ENCODE peak calls at places on chromosomes 16 and 17, in four cellular contexts. X is IMR-90, W is body of pancreas, S is left ventricle myocardium inferior. A is an unnamed sample.

GRCh38 chr17:57477483-57478357 is 221.4 kb downstream of the MSI2 start:
- DNase-seq in X (no peak), W (no peak), S (no peak), A (no peak)

GRCh38 chr17:44752953-44753861 is 5.6 kb upstream of the ADAM11 start:
- DNase-seq in X (no peak), W (no peak), S (no peak), A (no peak)

GRCh38 chr17:35414247-35414646 is 18.1 kb downstream of the SLFN12 start:
- DNase-seq in X (no peak), W (no peak), S (no peak), A (no peak)

GRCh38 chr16:20868890-20869289 is 31.3 kb downstream of the DCUN1D3 start:
- DNase-seq in X (peak), W (peak), S (peak), A (no peak)

GRCh38 chr17:56047321-56047720 is 106.0 kb upstream of the ANKFN1 start:
- DNase-seq in X (no peak), W (no peak), S (no peak), A (no peak)

GRCh38 chr17:14760212-14760611 is 459.3 kb downstream of the HS3ST3B1 start:
- DNase-seq in X (no peak), W (no peak), S (no peak), A (no peak)

GRCh38 chr16:27738596-27738995 is 188.7 kb downstream of the KATNIP start:
- DNase-seq in X (no peak), W (no peak), S (no peak), A (no peak)

GRCh38 chr17:37813753-37814152 is 68.9 kb upstream of the HNF1B start:
- DNase-seq in X (peak), W (no peak), S (no peak), A (peak)

GRCh38 chr17:15915996-15916395 is 28.9 kb upstream of the ADORA2B start:
- DNase-seq in X (no peak), W (no peak), S (no peak), A (no peak)

GRCh38 chr17:49738456-49739163 is 25.3 kb downstream of the FAM117A start:
- DNase-seq in X (no peak), W (no peak), S (peak), A (no peak)

GRCh38 chr17:49742256-49742655 is 21.7 kb downstream of the FAM117A start:
- DNase-seq in X (peak), W (no peak), S (no peak), A (no peak)

GRCh38 chr17:49739662-49740271 is 24.2 kb downstream of the FAM117A start:
- DNase-seq in X (peak), W (peak), S (peak), A (no peak)

GRCh38 chr17:49741009-49741691 is 22.8 kb downstream of the FAM117A start:
- DNase-seq in X (peak), W (no peak), S (no peak), A (no peak)

GRCh38 chr17:49741692-49742076 is 22.2 kb downstream of the FAM117A start:
- DNase-seq in X (no peak), W (no peak), S (no peak), A (no peak)
- H3K27ac ChIP-seq in X (no peak), W (no peak), S (peak), A (no peak)

DNA sequence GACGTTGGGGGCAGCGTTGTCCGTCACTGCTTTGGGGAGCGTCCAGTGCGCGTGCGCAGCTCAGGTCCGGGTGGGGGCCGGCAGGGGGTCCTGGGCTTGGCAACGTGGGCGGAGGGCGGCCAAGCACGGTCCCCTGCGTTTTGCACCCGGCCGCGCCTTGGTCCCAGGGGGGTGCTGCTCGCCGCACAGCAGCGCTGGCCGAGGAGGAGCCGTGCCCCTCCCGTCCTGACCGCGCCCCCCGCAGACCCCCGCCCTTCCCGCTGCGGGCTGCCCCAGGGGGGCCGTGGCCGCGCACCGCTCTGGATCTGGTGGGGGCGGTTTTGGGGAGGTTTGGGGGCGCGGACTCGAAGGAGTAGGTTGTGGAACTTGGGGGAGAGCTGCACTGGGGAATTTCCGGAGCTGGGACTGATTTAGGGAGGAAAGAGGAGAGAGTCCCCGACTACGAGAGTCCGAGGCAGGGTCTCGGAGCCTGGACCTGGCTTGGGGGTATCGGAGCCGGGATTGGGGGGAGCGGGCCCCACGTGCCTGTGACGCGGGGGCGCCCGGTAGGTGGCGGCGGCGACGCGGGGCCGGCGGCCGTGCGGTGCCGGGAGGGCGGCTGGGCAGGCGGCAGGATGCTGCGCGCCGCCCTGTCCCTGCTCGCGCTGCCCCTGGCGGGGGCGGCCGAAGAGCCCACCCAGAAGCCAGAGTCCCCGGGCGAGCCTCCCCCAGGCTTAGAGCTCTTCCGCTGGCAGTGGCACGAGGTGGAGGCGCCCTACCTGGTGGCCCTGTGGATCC is at the start of gene SLC9A5:
- DNase-seq in X (no peak), W (no peak), S (peak), A (no peak)
- TF ChIP-seq CTCF in X (peak), W (peak), S (peak), A (peak)

GRCh38 chr17:48539177-48539576 is 5.7 kb downstream of the HOXB2 start:
- DNase-seq in X (peak), W (no peak), S (no peak), A (no peak)
- H3K27ac ChIP-seq in X (peak), W (no peak), S (no peak), A (no peak)

DNA sequence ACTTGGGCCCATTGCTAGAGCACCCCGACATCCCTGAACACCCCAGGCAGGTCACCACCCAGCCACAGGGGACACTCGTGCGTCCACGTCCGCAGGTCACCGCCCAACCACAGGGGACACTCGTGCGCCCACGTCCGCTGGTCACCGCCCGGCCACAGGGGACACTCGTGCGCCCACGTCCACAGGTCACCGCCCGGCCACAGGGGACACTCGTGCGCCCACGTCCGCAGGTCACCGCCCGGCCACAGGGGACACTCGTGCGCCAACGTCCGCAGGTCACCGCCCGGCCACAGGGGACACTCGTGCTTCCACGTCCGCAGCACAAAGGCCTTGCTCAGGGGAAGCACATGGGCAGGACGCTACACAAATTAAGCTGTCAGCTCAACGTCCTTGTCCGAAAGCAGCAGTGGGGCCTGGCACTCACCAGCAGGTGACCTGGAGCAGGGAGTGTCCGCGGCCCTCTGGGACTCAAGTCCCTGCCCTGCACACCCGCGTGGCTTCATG is 17.7 kb downstream of the GALNS start:
- DNase-seq in X (no peak), W (no peak), S (no peak), A (no peak)
- TF ChIP-seq CTCF in X (no peak), W (no peak), S (peak), A (no peak)

GRCh38 chr17:48052956-48053757 is 5.0 kb downstream of the NFE2L1 start:
- DNase-seq in X (peak), W (peak), S (peak), A (no peak)

GRCh38 chr17:48051278-48051677 is 3.1 kb downstream of the NFE2L1 start:
- DNase-seq in X (no peak), W (no peak), S (no peak), A (no peak)

GRCh38 chr17:48054238-48055185 is 6.4 kb downstream of the NFE2L1 start:
- DNase-seq in X (peak), W (peak), S (peak), A (no peak)

GRCh38 chr17:48053758-48054237 is 5.6 kb downstream of the NFE2L1 start:
- DNase-seq in X (no peak), W (no peak), S (no peak), A (no peak)

GRCh38 chr17:48051706-48052486 is 3.7 kb downstream of the NFE2L1 start:
- DNase-seq in X (peak), W (peak), S (peak), A (peak)
- H3K27ac ChIP-seq in X (peak), W (peak), S (peak), A (peak)

GRCh38 chr16:53756329-53756996 is 52.5 kb downstream of the FTO start:
- DNase-seq in X (peak), W (no peak), S (no peak), A (no peak)

GRCh38 chr16:53766304-53767016 is 62.5 kb downstream of the FTO start:
- DNase-seq in X (peak), W (no peak), S (no peak), A (peak)

GRCh38 chr16:53757971-53758609 is 54.1 kb downstream of the FTO start:
- DNase-seq in X (no peak), W (no peak), S (no peak), A (no peak)

GRCh38 chr16:53761967-53762726 is 58.2 kb downstream of the FTO start:
- DNase-seq in X (no peak), W (no peak), S (no peak), A (no peak)
- TF ChIP-seq CTCF in X (no peak), W (no peak), S (no peak), A (no peak)

DNA sequence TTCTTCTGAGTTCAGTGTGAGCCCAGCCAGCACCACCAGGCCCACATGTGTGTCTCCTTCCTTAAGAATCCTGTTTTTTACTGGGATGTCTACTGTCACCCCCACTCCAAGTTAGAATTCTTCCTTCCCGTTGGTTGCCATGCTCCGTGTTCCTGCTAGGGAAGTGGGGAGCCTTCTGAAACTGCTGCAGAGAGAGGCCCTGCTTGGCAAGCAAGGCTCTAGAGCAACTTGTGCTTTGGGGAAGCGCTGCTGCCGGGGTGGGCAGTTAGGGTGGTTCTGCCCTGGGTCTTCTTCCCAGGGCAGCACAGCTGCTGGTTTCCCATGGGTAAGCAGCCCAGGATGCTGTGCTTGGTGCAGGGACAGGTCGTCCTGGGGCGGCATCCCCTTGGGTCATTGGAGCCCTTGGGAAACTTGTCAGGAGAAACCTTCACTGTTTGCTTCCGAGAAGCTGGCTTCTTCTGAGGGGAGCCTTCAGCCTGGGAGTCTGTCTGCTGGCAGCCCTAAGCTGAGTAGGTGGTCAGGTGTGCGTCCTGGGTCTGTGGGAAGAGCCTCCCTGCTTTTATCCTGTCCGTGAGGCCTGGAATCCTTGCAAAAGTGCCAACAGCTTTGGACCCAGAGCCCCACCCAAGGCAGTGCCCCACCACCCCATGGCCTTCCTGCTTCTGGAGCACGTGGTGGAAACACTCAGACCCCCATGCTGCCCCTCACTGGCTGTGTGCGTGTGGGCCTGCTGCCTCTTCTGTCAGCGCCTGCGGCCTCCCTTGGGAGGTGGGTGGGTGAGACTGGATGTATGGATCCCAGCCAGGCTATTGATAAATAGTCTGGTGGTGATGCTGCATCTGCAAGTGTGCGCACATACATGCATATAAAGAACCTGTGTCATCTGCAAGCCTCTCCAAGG is 71.8 kb downstream of the PLD6 start:
- DNase-seq in X (no peak), W (no peak), S (no peak), A (no peak)
- H3K27ac ChIP-seq in X (no peak), W (no peak), S (peak), A (no peak)

GRCh38 chr17:3845754-3846738 is at the start of gene NCBP3:
- DNase-seq in X (peak), W (peak), S (peak), A (peak)

GRCh38 chr17:3846739-3847670 is 959 bp upstream of the NCBP3 start:
- DNase-seq in X (no peak), W (no peak), S (no peak), A (no peak)

GRCh38 chr17:3848229-3848628 is 2.2 kb upstream of the NCBP3 start:
- DNase-seq in X (no peak), W (no peak), S (no peak), A (no peak)

GRCh38 chr17:3845361-3845753 is 689 bp downstream of the NCBP3 start:
- DNase-seq in X (no peak), W (no peak), S (no peak), A (no peak)

GRCh38 chr17:3843935-3844516 is 2.0 kb downstream of the NCBP3 start:
- DNase-seq in X (no peak), W (peak), S (no peak), A (no peak)
- TF ChIP-seq CTCF in X (peak), W (peak), S (peak), A (peak)

GRCh38 chr16:72992142-72992601 is 55.8 kb downstream of the ZFHX3 start:
- DNase-seq in X (no peak), W (no peak), S (no peak), A (no peak)
- H3K27ac ChIP-seq in X (no peak), W (no peak), S (peak), A (no peak)

A was measured in brain microvascular endothelial cell.